ENCODE peak calls at places on chromosomes 4 and X, in four cellular contexts. N is gastrocnemius medialis, S is tibial nerve, K is esophagus squamous epithelium. G is an unnamed sample.

GRCh38 chr4:2799971-2800690 is 7.2 kb downstream of the SH3BP2 start:
- DNase-seq in N (no peak), S (no peak), K (no peak), G (peak; percentile 66)

GRCh38 chrX:68018248-68019203 is 414.8 kb downstream of the OPHN1 start:
- DNase-seq in N (no peak), S (no peak), K (no peak), G (no peak)

GRCh38 chr4:182133033-182133432 is 110.2 kb upstream of the TENM3 start:
- DNase-seq in N (no peak), S (no peak), K (no peak), G (no peak)

GRCh38 chr4:164009435-164009834 is 514.9 kb downstream of the TMA16 start:
- DNase-seq in N (no peak), S (no peak), K (no peak), G (no peak)

GRCh38 chrX:101079223-101079622 is 544 bp downstream of the TMEM35A start:
- DNase-seq in N (no peak), S (no peak), K (no peak), G (no peak)

GRCh38 chrX:112630187-112630586 is 49.6 kb downstream of the LHFPL1 start:
- DNase-seq in N (no peak), S (no peak), K (no peak), G (no peak)

GRCh38 chr4:118811008-118811764 is 24.7 kb downstream of the SEC24D start:
- DNase-seq in N (no peak), S (no peak), K (no peak), G (no peak)

GRCh38 chr4:135240796-135241195 is 1039.2 kb upstream of the PABPC4L start:
- DNase-seq in N (no peak), S (no peak), K (no peak), G (no peak)

GRCh38 chr4:69054578-69055200 is 41.6 kb upstream of the UGT2B7 start:
- DNase-seq in N (no peak), S (no peak), K (no peak), G (no peak)

GRCh38 chr4:74287164-74287563 is 21.1 kb upstream of the EPGN start:
- DNase-seq in N (no peak), S (no peak), K (no peak), G (no peak)

GRCh38 chr4:68021185-68021584 is 57.9 kb upstream of the TMPRSS11A start:
- DNase-seq in N (no peak), S (no peak), K (no peak), G (no peak)

GRCh38 chr4:182449186-182449880 is 206.1 kb downstream of the TENM3 start:
- DNase-seq in N (peak; percentile 23), S (no peak), K (no peak), G (no peak)

GRCh38 chrX:132875705-132876508 is 82.5 kb downstream of the HS6ST2 start:
- DNase-seq in N (no peak), S (no peak), K (no peak), G (no peak)

GRCh38 chrX:7943600-7944245 is 16.5 kb upstream of the PNPLA4 start:
- DNase-seq in N (no peak), S (no peak), K (no peak), G (no peak)

GRCh38 chrX:41846714-41847113 is 76.6 kb downstream of the CASK start:
- DNase-seq in N (no peak), S (no peak), K (no peak), G (no peak)

GRCh38 chr4:1244978-1245471 is 3.9 kb downstream of the CTBP1 start:
- DNase-seq in N (no peak), S (peak; percentile 9), K (no peak), G (no peak)

GRCh38 chr4:19983072-19983471 is 268.6 kb upstream of the SLIT2 start:
- DNase-seq in N (no peak), S (no peak), K (no peak), G (no peak)

GRCh38 chrX:140090800-140091275 is 125.5 kb upstream of the CXorf66 start:
- DNase-seq in N (no peak), S (no peak), K (no peak), G (no peak)

GRCh38 chrX:140091276-140091886 is 126.1 kb upstream of the CXorf66 start:
- DNase-seq in N (no peak), S (no peak), K (no peak), G (peak; percentile 41)

GRCh38 chrX:140088438-140088837 is 123.1 kb upstream of the CXorf66 start:
- DNase-seq in N (no peak), S (no peak), K (no peak), G (no peak)

GRCh38 chrX:140092121-140092520 is 126.8 kb upstream of the CXorf66 start:
- DNase-seq in N (no peak), S (no peak), K (no peak), G (no peak)

GRCh38 chrX:140087865-140088264 is 122.5 kb upstream of the CXorf66 start:
- DNase-seq in N (no peak), S (no peak), K (no peak), G (no peak)
- TF ChIP-seq POLR2A in N (no peak), S (no peak), K (no peak), G (no peak)

GRCh38 chr4:151719045-151719743 is 41.6 kb downstream of the GATB start:
- DNase-seq in N (no peak), S (no peak), K (no peak), G (no peak)
- H3K27ac ChIP-seq in N (no peak overlapping the region), S (no peak overlapping the region), K (no peak overlapping the region), G (no peak overlapping the region)

GRCh38 chrX:51902651-51903050 is 9.2 kb downstream of the MAGED1 start:
- DNase-seq in N (no peak), S (no peak), K (no peak), G (no peak)
- TF ChIP-seq POLR2A in N (no peak), S (no peak), K (no peak), G (no peak)

GRCh38 chr4:94444771-94445170 is 7.0 kb upstream of the PDLIM5 start:
- DNase-seq in N (no peak), S (no peak), K (no peak), G (no peak)

GRCh38 chr4:94446386-94446785 is 5.4 kb upstream of the PDLIM5 start:
- DNase-seq in N (no peak), S (no peak), K (no peak), G (no peak)

GRCh38 chr4:94451051-94451404 is 714 bp upstream of the PDLIM5 start:
- DNase-seq in N (no peak), S (no peak), K (no peak), G (no peak)

GRCh38 chr4:94448815-94449375 is 2.8 kb upstream of the PDLIM5 start:
- DNase-seq in N (no peak), S (no peak), K (no peak), G (no peak)

DNA sequence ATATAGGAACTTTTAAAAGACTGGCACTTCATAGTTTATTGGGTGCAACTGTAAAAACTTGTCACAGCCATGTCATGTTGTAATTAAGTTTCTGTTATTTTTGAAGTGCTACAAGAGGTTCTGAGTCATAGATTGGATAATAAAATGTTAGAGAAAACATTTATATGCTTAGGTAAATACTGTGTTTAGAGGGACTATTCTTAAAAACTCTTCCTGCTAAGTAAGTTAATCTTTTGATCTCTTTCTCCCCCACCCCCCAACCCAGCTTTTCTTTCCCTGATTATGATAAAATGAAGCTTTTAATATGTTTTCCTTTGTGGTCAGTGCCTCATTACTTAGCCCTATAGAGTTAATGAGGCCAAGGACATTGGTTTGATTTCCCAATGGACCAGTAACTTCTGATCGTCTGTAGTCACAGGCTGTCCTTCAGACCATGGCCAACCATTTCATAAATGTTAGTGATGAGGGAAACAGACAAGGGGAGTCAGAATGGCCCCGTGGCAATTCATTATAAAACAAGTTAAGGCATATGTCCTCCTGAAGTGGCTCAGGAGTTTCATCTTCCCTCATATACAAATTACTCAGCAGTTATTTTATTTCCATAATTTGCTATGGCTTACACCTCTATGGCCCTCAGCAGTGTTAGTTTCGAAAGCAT is 3.9 kb upstream of the PDLIM5 start:
- DNase-seq in N (no peak), S (no peak), K (no peak), G (no peak)
- H3K27ac ChIP-seq in N (peak overlapping the region; percentile 85), S (no peak overlapping the region), K (no peak overlapping the region), G (no peak overlapping the region)

GRCh38 chr4:184747034-184747830 is 13.3 kb upstream of the CENPU start:
- DNase-seq in N (peak; percentile 72), S (no peak), K (no peak), G (no peak)
- TF ChIP-seq POLR2A in N (no peak), S (no peak), K (no peak), G (no peak)

GRCh38 chrX:13651150-13651549 is 1.8 kb upstream of the TCEANC start:
- DNase-seq in N (no peak), S (no peak), K (no peak), G (no peak)
- H3K27ac ChIP-seq in N (no peak overlapping the region), S (no peak overlapping the region), K (no peak overlapping the region), G (no peak overlapping the region)

GRCh38 chr4:78940752-78941151 is 1.5 kb upstream of the PAQR3 start:
- DNase-seq in N (no peak), S (no peak), K (no peak), G (no peak)

GRCh38 chr4:78937837-78938236 is 1.4 kb downstream of the PAQR3 start:
- DNase-seq in N (no peak), S (no peak), K (no peak), G (peak; percentile 52)

GRCh38 chr4:78939667-78940008 is 400 bp upstream of the PAQR3 start:
- DNase-seq in N (no peak), S (no peak), K (no peak), G (no peak)

GRCh38 chr4:78938474-78938867 is 767 bp downstream of the PAQR3 start:
- DNase-seq in N (no peak), S (no peak), K (no peak), G (no peak)

GRCh38 chr4:78938868-78939666 is at the start of gene PAQR3:
- DNase-seq in N (peak; percentile 60), S (peak; percentile 74), K (peak; percentile 17), G (peak; percentile 90)
- TF ChIP-seq POLR2A in N (peak; percentile 82), S (peak; percentile 97), K (peak; percentile 84), G (peak; percentile 82)

G was measured in adrenal gland.